ENCODE peak calls at places on chromosomes 11 and 22, in four cellular contexts. Z is GM12878, M is IMR-90, Y is heart left ventricle. G is an unnamed sample. For H3K27me3, the result is how much of the 10 kb centered on the place peaks cover.

GRCh38 chr11:69551963-69552362 is 70.5 kb downstream of the LINC01488 start:
- ATAC-seq in Z (no peak), M (no peak), Y (no peak), G (no peak)

GRCh38 chr22:37735054-37735453 is 38.2 kb downstream of the TRIOBP start:
- ATAC-seq in Z (peak), M (peak), Y (no peak), G (peak)

GRCh38 chr11:125886997-125887372 is 483 bp upstream of the HYLS1 start:
- ATAC-seq in Z (peak), M (no peak), Y (peak), G (peak)

GRCh38 chr11:94762208-94762607 is 5.9 kb upstream of the AMOTL1 start:
- ATAC-seq in Z (peak), M (peak), Y (no peak), G (no peak)

GRCh38 chr11:133082453-133082781 is 449.9 kb downstream of the OPCML start:
- ATAC-seq in Z (no peak), M (no peak), Y (no peak), G (no peak)

GRCh38 chr11:85875505-85875904 is 20.3 kb downstream of the CCDC83 start:
- ATAC-seq in Z (no peak), M (peak), Y (no peak), G (no peak)

GRCh38 chr11:130471731-130472433 is 23.4 kb downstream of the ADAMTS15 start:
- ATAC-seq in Z (no peak), M (no peak), Y (no peak), G (no peak)

GRCh38 chr11:45985212-45985611 is 62.8 kb downstream of the LARGE2 start:
- ATAC-seq in Z (no peak), M (no peak), Y (no peak), G (no peak)

GRCh38 chr22:24831678-24832077 is 25.7 kb downstream of the SGSM1 start:
- ATAC-seq in Z (no peak), M (no peak), Y (no peak), G (no peak)

GRCh38 chr11:15764948-15765347 is 591.4 kb downstream of the SOX6 start:
- ATAC-seq in Z (no peak), M (no peak), Y (no peak), G (no peak)

GRCh38 chr11:132997396-132997795 is 534.9 kb downstream of the OPCML start:
- ATAC-seq in Z (no peak), M (no peak), Y (no peak), G (no peak)

GRCh38 chr11:78262710-78263109 is 74.0 kb downstream of the USP35 start:
- ATAC-seq in Z (no peak), M (peak), Y (no peak), G (no peak)

GRCh38 chr11:34203377-34203801 is 98.0 kb downstream of the NAT10 start:
- ATAC-seq in Z (peak), M (no peak), Y (no peak), G (no peak)

GRCh38 chr11:47306484-47306844 is 36.5 kb downstream of the MADD start:
- ATAC-seq in Z (no peak), M (no peak), Y (no peak), G (no peak)

GRCh38 chr11:114262681-114263509 is 33.3 kb upstream of the NNMT start:
- ATAC-seq in Z (no peak), M (peak), Y (no peak), G (peak)

GRCh38 chr11:2526808-2527381 is 82.1 kb downstream of the KCNQ1 start:
- ATAC-seq in Z (peak), M (no peak), Y (no peak), G (no peak)

GRCh38 chr11:95364324-95365295 is 133.6 kb upstream of the SESN3 start:
- ATAC-seq in Z (no peak), M (no peak), Y (no peak), G (no peak)

DNA sequence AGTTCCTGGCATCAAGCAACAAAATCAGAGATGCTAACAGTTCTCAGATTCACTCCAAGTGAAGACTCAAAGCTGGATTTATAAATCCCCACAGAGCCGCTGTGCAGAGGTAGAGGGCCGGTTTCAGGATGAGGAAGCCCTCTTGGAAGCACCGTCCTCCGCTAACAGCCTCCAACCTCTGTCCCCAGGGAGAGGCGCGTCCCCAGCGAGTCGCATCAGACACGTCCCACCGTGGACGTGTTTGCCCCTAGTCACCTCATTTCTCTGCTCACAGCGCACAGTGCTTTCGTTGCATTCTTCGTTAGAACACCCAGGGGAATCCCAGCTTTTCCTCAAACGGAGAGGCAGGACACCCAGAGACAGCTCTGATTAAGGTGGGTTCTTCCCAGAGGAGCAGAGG is 642.9 kb downstream of the BRD1 start:
- ATAC-seq in Z (no peak), M (no peak), Y (no peak), G (no peak)
- TF ChIP-seq POLR2A in Z (no peak), M (no peak), Y (no peak), G (no peak)

GRCh38 chr11:11545285-11546275 is 76.2 kb downstream of the GALNT18 start:
- ATAC-seq in Z (no peak), M (no peak), Y (no peak), G (no peak)
- H3K27me3 ChIP-seq in Z (under half), M (under half), Y (under half), G (under half)

GRCh38 chr22:43526117-43526655 is 114.4 kb downstream of the MPPED1 start:
- ATAC-seq in Z (no peak), M (no peak), Y (no peak), G (no peak)
- H3K4me3 ChIP-seq in Z (no peak), M (no peak), Y (no peak), G (no peak)

GRCh38 chr11:65425971-65426838 is 3.6 kb downstream of the NEAT1 start:
- ATAC-seq in Z (peak), M (no peak), Y (no peak), G (no peak)
- TF ChIP-seq POLR2A in Z (peak), M (no peak), Y (no peak), G (no peak)

GRCh38 chr11:64520013-64520412 is 71.0 kb upstream of the SLC22A12 start:
- ATAC-seq in Z (no peak), M (no peak), Y (no peak), G (no peak)
- H3K27me3 ChIP-seq in Z (under half), M (under half), Y (under half), G (half or more)